ENCODE peak calls at places on chromosomes 1 and 21, in nine cellular contexts. One of them, this sample, is unnamed.

GRCh38 chr21:42568834-42569731 is 55.4 kb downstream of the SLC37A1 start:
- DNase-seq in ascending aorta: peak
- DNase-seq in esophagus muscularis mucosa: no peak
- DNase-seq in lower lobe of right lung: peak
- DNase-seq in mesothelial cell of epicardium: peak
- DNase-seq in brain microvascular endothelial cell: no peak
- DNase-seq in neural crest cell: no peak
- DNase-seq in dorsolateral prefrontal cortex: peak
- DNase-seq in H9: no peak
- DNase-seq in this sample: no peak

GRCh38 chr1:152811050-152811449 is 721 bp upstream of the LCE1B start:
- DNase-seq in dorsolateral prefrontal cortex: no peak
- DNase-seq in H9: no peak
- DNase-seq in esophagus muscularis mucosa: no peak
- DNase-seq in brain microvascular endothelial cell: no peak
- DNase-seq in neural crest cell: no peak
- DNase-seq in mesothelial cell of epicardium: no peak
- DNase-seq in ascending aorta: no peak
- DNase-seq in lower lobe of right lung: no peak
- DNase-seq in this sample: no peak

GRCh38 chr1:52123622-52124021 is 18.3 kb upstream of the ZFYVE9 start:
- DNase-seq in mesothelial cell of epicardium: no peak
- DNase-seq in neural crest cell: no peak
- DNase-seq in brain microvascular endothelial cell: no peak
- DNase-seq in H9: no peak
- DNase-seq in ascending aorta: no peak
- DNase-seq in esophagus muscularis mucosa: no peak
- DNase-seq in dorsolateral prefrontal cortex: no peak
- DNase-seq in lower lobe of right lung: no peak
- DNase-seq in this sample: no peak

GRCh38 chr1:154478013-154478412 is 24.0 kb upstream of the TDRD10 start:
- DNase-seq in ascending aorta: no peak
- DNase-seq in dorsolateral prefrontal cortex: no peak
- DNase-seq in neural crest cell: no peak
- DNase-seq in mesothelial cell of epicardium: no peak
- DNase-seq in H9: no peak
- DNase-seq in esophagus muscularis mucosa: no peak
- DNase-seq in lower lobe of right lung: no peak
- DNase-seq in brain microvascular endothelial cell: no peak
- DNase-seq in this sample: no peak

GRCh38 chr1:230531103-230531502 is 105.0 kb upstream of the PGBD5 start:
- DNase-seq in brain microvascular endothelial cell: no peak
- DNase-seq in neural crest cell: no peak
- DNase-seq in ascending aorta: no peak
- DNase-seq in esophagus muscularis mucosa: no peak
- DNase-seq in H9: no peak
- DNase-seq in dorsolateral prefrontal cortex: no peak
- DNase-seq in lower lobe of right lung: no peak
- DNase-seq in mesothelial cell of epicardium: no peak
- DNase-seq in this sample: no peak

GRCh38 chr1:43585596-43585995 is 54.9 kb downstream of the PTPRF start:
- DNase-seq in H9: no peak
- DNase-seq in mesothelial cell of epicardium: no peak
- DNase-seq in lower lobe of right lung: no peak
- DNase-seq in dorsolateral prefrontal cortex: no peak
- DNase-seq in esophagus muscularis mucosa: no peak
- DNase-seq in brain microvascular endothelial cell: no peak
- DNase-seq in neural crest cell: no peak
- DNase-seq in ascending aorta: no peak
- DNase-seq in this sample: no peak

GRCh38 chr1:74799119-74799518 is 66.2 kb downstream of the TYW3 start:
- DNase-seq in ascending aorta: no peak
- DNase-seq in neural crest cell: no peak
- DNase-seq in dorsolateral prefrontal cortex: no peak
- DNase-seq in esophagus muscularis mucosa: no peak
- DNase-seq in brain microvascular endothelial cell: no peak
- DNase-seq in H9: no peak
- DNase-seq in mesothelial cell of epicardium: no peak
- DNase-seq in lower lobe of right lung: no peak
- DNase-seq in this sample: no peak

GRCh38 chr1:155968670-155969069 is 9.7 kb downstream of the ARHGEF2 start:
- DNase-seq in lower lobe of right lung: no peak
- DNase-seq in brain microvascular endothelial cell: no peak
- DNase-seq in dorsolateral prefrontal cortex: peak
- DNase-seq in ascending aorta: no peak
- DNase-seq in mesothelial cell of epicardium: no peak
- DNase-seq in neural crest cell: no peak
- DNase-seq in H9: no peak
- DNase-seq in esophagus muscularis mucosa: no peak
- DNase-seq in this sample: no peak

GRCh38 chr1:153444078-153444477 is 16.4 kb downstream of the S100A7 start:
- DNase-seq in dorsolateral prefrontal cortex: no peak
- DNase-seq in mesothelial cell of epicardium: no peak
- DNase-seq in esophagus muscularis mucosa: no peak
- DNase-seq in neural crest cell: no peak
- DNase-seq in brain microvascular endothelial cell: no peak
- DNase-seq in ascending aorta: no peak
- DNase-seq in H9: no peak
- DNase-seq in lower lobe of right lung: no peak
- DNase-seq in this sample: no peak

GRCh38 chr1:17193222-17194132 is 11.5 kb upstream of the PADI1 start:
- DNase-seq in mesothelial cell of epicardium: no peak
- DNase-seq in H9: no peak
- DNase-seq in neural crest cell: no peak
- DNase-seq in lower lobe of right lung: no peak
- DNase-seq in ascending aorta: no peak
- DNase-seq in esophagus muscularis mucosa: no peak
- DNase-seq in dorsolateral prefrontal cortex: no peak
- DNase-seq in brain microvascular endothelial cell: no peak
- DNase-seq in this sample: no peak

GRCh38 chr1:212440419-212440818 is 7.7 kb downstream of the NENF start:
- DNase-seq in neural crest cell: no peak
- DNase-seq in mesothelial cell of epicardium: no peak
- DNase-seq in brain microvascular endothelial cell: no peak
- DNase-seq in dorsolateral prefrontal cortex: no peak
- DNase-seq in ascending aorta: no peak
- DNase-seq in esophagus muscularis mucosa: no peak
- DNase-seq in H9: no peak
- DNase-seq in lower lobe of right lung: no peak
- DNase-seq in this sample: no peak

GRCh38 chr1:108719654-108720435 is 7.1 kb downstream of the FNDC7 start:
- DNase-seq in dorsolateral prefrontal cortex: no peak
- DNase-seq in brain microvascular endothelial cell: peak
- DNase-seq in ascending aorta: no peak
- DNase-seq in esophagus muscularis mucosa: no peak
- DNase-seq in lower lobe of right lung: no peak
- DNase-seq in H9: no peak
- DNase-seq in mesothelial cell of epicardium: no peak
- DNase-seq in neural crest cell: no peak
- DNase-seq in this sample: no peak

GRCh38 chr1:36349839-36350238 is 26.4 kb upstream of the EVA1B start:
- DNase-seq in H9: no peak
- DNase-seq in lower lobe of right lung: no peak
- DNase-seq in dorsolateral prefrontal cortex: no peak
- DNase-seq in esophagus muscularis mucosa: no peak
- DNase-seq in ascending aorta: no peak
- DNase-seq in brain microvascular endothelial cell: no peak
- DNase-seq in mesothelial cell of epicardium: no peak
- DNase-seq in neural crest cell: no peak
- DNase-seq in this sample: no peak

GRCh38 chr21:38955495-38955894 is 149.8 kb downstream of the ETS2 start:
- DNase-seq in neural crest cell: no peak
- DNase-seq in H9: no peak
- DNase-seq in brain microvascular endothelial cell: peak
- DNase-seq in mesothelial cell of epicardium: no peak
- DNase-seq in esophagus muscularis mucosa: no peak
- DNase-seq in dorsolateral prefrontal cortex: peak
- DNase-seq in ascending aorta: no peak
- DNase-seq in lower lobe of right lung: no peak
- DNase-seq in this sample: no peak

GRCh38 chr21:38951095-38951745 is 145.5 kb downstream of the ETS2 start:
- DNase-seq in H9: no peak
- DNase-seq in lower lobe of right lung: no peak
- DNase-seq in ascending aorta: no peak
- DNase-seq in brain microvascular endothelial cell: no peak
- DNase-seq in neural crest cell: no peak
- DNase-seq in mesothelial cell of epicardium: no peak
- DNase-seq in esophagus muscularis mucosa: no peak
- DNase-seq in dorsolateral prefrontal cortex: no peak
- DNase-seq in this sample: no peak

GRCh38 chr21:38952890-38953289 is 147.2 kb downstream of the ETS2 start:
- DNase-seq in neural crest cell: no peak
- DNase-seq in dorsolateral prefrontal cortex: no peak
- DNase-seq in mesothelial cell of epicardium: no peak
- DNase-seq in H9: no peak
- DNase-seq in brain microvascular endothelial cell: no peak
- DNase-seq in esophagus muscularis mucosa: no peak
- DNase-seq in ascending aorta: no peak
- DNase-seq in lower lobe of right lung: no peak
- DNase-seq in this sample: no peak

GRCh38 chr21:38954450-38955059 is 148.8 kb downstream of the ETS2 start:
- DNase-seq in brain microvascular endothelial cell: no peak
- DNase-seq in mesothelial cell of epicardium: no peak
- DNase-seq in esophagus muscularis mucosa: no peak
- DNase-seq in neural crest cell: no peak
- DNase-seq in lower lobe of right lung: no peak
- DNase-seq in dorsolateral prefrontal cortex: no peak
- DNase-seq in ascending aorta: no peak
- DNase-seq in H9: no peak
- DNase-seq in this sample: no peak

GRCh38 chr21:38953516-38953915 is 147.8 kb downstream of the ETS2 start:
- DNase-seq in ascending aorta: no peak
- DNase-seq in dorsolateral prefrontal cortex: no peak
- DNase-seq in lower lobe of right lung: no peak
- DNase-seq in H9: no peak
- DNase-seq in brain microvascular endothelial cell: no peak
- DNase-seq in esophagus muscularis mucosa: no peak
- DNase-seq in mesothelial cell of epicardium: no peak
- DNase-seq in neural crest cell: no peak
- DNase-seq in this sample: no peak
- TF ChIP-seq CTCF in ascending aorta: no peak
- TF ChIP-seq CTCF in dorsolateral prefrontal cortex: no peak
- TF ChIP-seq CTCF in lower lobe of right lung: no peak
- TF ChIP-seq CTCF in H9: no peak
- TF ChIP-seq CTCF in brain microvascular endothelial cell: no peak
- TF ChIP-seq CTCF in esophagus muscularis mucosa: no peak
- TF ChIP-seq CTCF in mesothelial cell of epicardium: no peak
- TF ChIP-seq CTCF in neural crest cell: no peak
- TF ChIP-seq CTCF in this sample: no peak

DNA sequence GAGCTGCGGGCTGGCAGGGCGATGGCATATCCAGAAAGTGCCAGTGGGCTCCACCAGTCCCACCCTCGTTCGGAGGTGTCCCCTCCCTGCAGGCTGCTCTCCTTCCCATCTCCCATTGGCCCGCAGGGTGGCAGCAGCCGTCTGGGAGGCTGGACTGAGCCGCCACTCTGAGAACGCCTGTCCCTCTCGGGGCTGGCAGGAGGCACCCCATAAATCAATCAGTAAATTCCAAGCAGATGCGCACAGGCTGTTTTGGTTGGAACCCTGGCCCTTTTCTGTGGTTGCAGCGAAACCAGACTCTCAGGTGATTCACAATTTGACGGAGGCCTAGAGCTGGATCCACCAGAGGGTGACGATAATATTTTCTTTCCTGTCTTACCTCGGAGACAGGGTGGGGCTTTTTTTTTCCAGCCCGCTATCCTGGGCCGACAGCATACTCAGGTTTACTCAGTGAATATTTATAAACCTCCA is 99.7 kb downstream of the GLIS1 start:
- DNase-seq in dorsolateral prefrontal cortex: peak
- DNase-seq in mesothelial cell of epicardium: peak
- DNase-seq in neural crest cell: no peak
- DNase-seq in ascending aorta: peak
- DNase-seq in esophagus muscularis mucosa: no peak
- DNase-seq in lower lobe of right lung: no peak
- DNase-seq in H9: no peak
- DNase-seq in brain microvascular endothelial cell: no peak
- DNase-seq in this sample: no peak
- TF ChIP-seq CTCF in dorsolateral prefrontal cortex: no peak
- TF ChIP-seq CTCF in mesothelial cell of epicardium: no peak
- TF ChIP-seq CTCF in neural crest cell: no peak
- TF ChIP-seq CTCF in ascending aorta: no peak
- TF ChIP-seq CTCF in esophagus muscularis mucosa: no peak
- TF ChIP-seq CTCF in lower lobe of right lung: no peak
- TF ChIP-seq CTCF in H9: no peak
- TF ChIP-seq CTCF in brain microvascular endothelial cell: peak
- TF ChIP-seq CTCF in this sample: no peak

GRCh38 chr1:225437710-225438437 is 10.0 kb upstream of the LBR start:
- DNase-seq in H9: peak
- DNase-seq in neural crest cell: no peak
- DNase-seq in lower lobe of right lung: no peak
- DNase-seq in dorsolateral prefrontal cortex: no peak
- DNase-seq in mesothelial cell of epicardium: no peak
- DNase-seq in brain microvascular endothelial cell: no peak
- DNase-seq in ascending aorta: no peak
- DNase-seq in esophagus muscularis mucosa: no peak
- DNase-seq in this sample: no peak
- TF ChIP-seq CTCF in H9: peak
- TF ChIP-seq CTCF in neural crest cell: peak
- TF ChIP-seq CTCF in lower lobe of right lung: peak
- TF ChIP-seq CTCF in dorsolateral prefrontal cortex: peak
- TF ChIP-seq CTCF in mesothelial cell of epicardium: no peak
- TF ChIP-seq CTCF in brain microvascular endothelial cell: peak
- TF ChIP-seq CTCF in ascending aorta: no peak
- TF ChIP-seq CTCF in esophagus muscularis mucosa: peak
- TF ChIP-seq CTCF in this sample: peak

GRCh38 chr1:111199329-111199728 is 1.1 kb downstream of the DENND2D start:
- DNase-seq in lower lobe of right lung: no peak
- DNase-seq in neural crest cell: no peak
- DNase-seq in dorsolateral prefrontal cortex: no peak
- DNase-seq in esophagus muscularis mucosa: peak
- DNase-seq in H9: no peak
- DNase-seq in mesothelial cell of epicardium: no peak
- DNase-seq in brain microvascular endothelial cell: no peak
- DNase-seq in ascending aorta: no peak
- DNase-seq in this sample: no peak

GRCh38 chr1:111199881-111200801 is at the start of gene DENND2D:
- DNase-seq in brain microvascular endothelial cell: no peak
- DNase-seq in esophagus muscularis mucosa: peak
- DNase-seq in lower lobe of right lung: peak
- DNase-seq in dorsolateral prefrontal cortex: no peak
- DNase-seq in neural crest cell: no peak
- DNase-seq in H9: no peak
- DNase-seq in ascending aorta: peak
- DNase-seq in mesothelial cell of epicardium: no peak
- DNase-seq in this sample: no peak

GRCh38 chr1:111196213-111196612 is 4.2 kb downstream of the DENND2D start:
- DNase-seq in esophagus muscularis mucosa: no peak
- DNase-seq in mesothelial cell of epicardium: no peak
- DNase-seq in dorsolateral prefrontal cortex: no peak
- DNase-seq in neural crest cell: no peak
- DNase-seq in H9: no peak
- DNase-seq in ascending aorta: no peak
- DNase-seq in lower lobe of right lung: no peak
- DNase-seq in brain microvascular endothelial cell: no peak
- DNase-seq in this sample: no peak

GRCh38 chr1:111198836-111199235 is 1.6 kb downstream of the DENND2D start:
- DNase-seq in lower lobe of right lung: no peak
- DNase-seq in mesothelial cell of epicardium: no peak
- DNase-seq in dorsolateral prefrontal cortex: no peak
- DNase-seq in H9: no peak
- DNase-seq in esophagus muscularis mucosa: no peak
- DNase-seq in brain microvascular endothelial cell: no peak
- DNase-seq in ascending aorta: no peak
- DNase-seq in neural crest cell: no peak
- DNase-seq in this sample: no peak

GRCh38 chr1:111197598-111198289 is 2.7 kb downstream of the DENND2D start:
- DNase-seq in brain microvascular endothelial cell: peak
- DNase-seq in mesothelial cell of epicardium: no peak
- DNase-seq in neural crest cell: no peak
- DNase-seq in esophagus muscularis mucosa: peak
- DNase-seq in ascending aorta: no peak
- DNase-seq in dorsolateral prefrontal cortex: no peak
- DNase-seq in H9: peak
- DNase-seq in lower lobe of right lung: no peak
- DNase-seq in this sample: no peak
- TF ChIP-seq CTCF in brain microvascular endothelial cell: no peak
- TF ChIP-seq CTCF in mesothelial cell of epicardium: no peak
- TF ChIP-seq CTCF in neural crest cell: peak
- TF ChIP-seq CTCF in esophagus muscularis mucosa: no peak
- TF ChIP-seq CTCF in ascending aorta: no peak
- TF ChIP-seq CTCF in dorsolateral prefrontal cortex: no peak
- TF ChIP-seq CTCF in H9: peak
- TF ChIP-seq CTCF in lower lobe of right lung: peak
- TF ChIP-seq CTCF in this sample: peak